ENCODE peak calls at places on chromosomes 5 and 9, in six cellular contexts. One of them, this sample, is unnamed.

GRCh38 chr9:127884427-127884911 is 7.0 kb upstream of the AK1 start:
- DNase-seq in CD8-positive, alpha-beta T cell: no peak
- DNase-seq in Peyer's patch: no peak
- DNase-seq in stomach: peak
- DNase-seq in ovary: peak
- DNase-seq in effector memory CD4-positive, alpha-beta T cell: no peak
- DNase-seq in this sample: peak

GRCh38 chr5:53006920-53007890 is 18.1 kb downstream of the ITGA2 start:
- DNase-seq in effector memory CD4-positive, alpha-beta T cell: no peak
- DNase-seq in ovary: no peak
- DNase-seq in Peyer's patch: no peak
- DNase-seq in stomach: no peak
- DNase-seq in CD8-positive, alpha-beta T cell: no peak
- DNase-seq in this sample: no peak

GRCh38 chr9:78133751-78134150 is 102.1 kb upstream of the CEP78 start:
- DNase-seq in CD8-positive, alpha-beta T cell: no peak
- DNase-seq in stomach: no peak
- DNase-seq in effector memory CD4-positive, alpha-beta T cell: no peak
- DNase-seq in ovary: no peak
- DNase-seq in Peyer's patch: no peak
- DNase-seq in this sample: no peak

GRCh38 chr9:134224827-134225154 is 60.4 kb upstream of the RNU6ATAC start:
- DNase-seq in Peyer's patch: no peak
- DNase-seq in effector memory CD4-positive, alpha-beta T cell: no peak
- DNase-seq in stomach: no peak
- DNase-seq in ovary: no peak
- DNase-seq in CD8-positive, alpha-beta T cell: no peak
- DNase-seq in this sample: peak

GRCh38 chr5:144774247-144774646 is 603.6 kb downstream of the KCTD16 start:
- DNase-seq in CD8-positive, alpha-beta T cell: no peak
- DNase-seq in effector memory CD4-positive, alpha-beta T cell: no peak
- DNase-seq in Peyer's patch: no peak
- DNase-seq in stomach: no peak
- DNase-seq in ovary: no peak
- DNase-seq in this sample: no peak

GRCh38 chr5:21665525-21665924 is 1187.6 kb downstream of the CDH12 start:
- DNase-seq in effector memory CD4-positive, alpha-beta T cell: no peak
- DNase-seq in CD8-positive, alpha-beta T cell: no peak
- DNase-seq in Peyer's patch: no peak
- DNase-seq in stomach: no peak
- DNase-seq in ovary: no peak
- DNase-seq in this sample: no peak

GRCh38 chr5:159362190-159362589 is 31.9 kb upstream of the IL12B start:
- DNase-seq in ovary: no peak
- DNase-seq in Peyer's patch: no peak
- DNase-seq in stomach: no peak
- DNase-seq in effector memory CD4-positive, alpha-beta T cell: no peak
- DNase-seq in CD8-positive, alpha-beta T cell: no peak
- DNase-seq in this sample: no peak

GRCh38 chr9:120555884-120556283 is 24.1 kb downstream of the CDK5RAP2 start:
- DNase-seq in effector memory CD4-positive, alpha-beta T cell: no peak
- DNase-seq in stomach: no peak
- DNase-seq in CD8-positive, alpha-beta T cell: no peak
- DNase-seq in Peyer's patch: no peak
- DNase-seq in ovary: no peak
- DNase-seq in this sample: no peak

GRCh38 chr5:125409496-125410351 is 663.3 kb upstream of the ZNF608 start:
- DNase-seq in CD8-positive, alpha-beta T cell: no peak
- DNase-seq in stomach: no peak
- DNase-seq in Peyer's patch: no peak
- DNase-seq in ovary: no peak
- DNase-seq in effector memory CD4-positive, alpha-beta T cell: no peak
- DNase-seq in this sample: no peak

GRCh38 chr9:68844196-68844595 is 139.2 kb downstream of the PIP5K1B start:
- DNase-seq in ovary: no peak
- DNase-seq in stomach: no peak
- DNase-seq in effector memory CD4-positive, alpha-beta T cell: no peak
- DNase-seq in CD8-positive, alpha-beta T cell: no peak
- DNase-seq in Peyer's patch: no peak
- DNase-seq in this sample: no peak

GRCh38 chr5:161851691-161852299 is 3.9 kb downstream of the GABRA1 start:
- DNase-seq in stomach: no peak
- DNase-seq in CD8-positive, alpha-beta T cell: no peak
- DNase-seq in ovary: no peak
- DNase-seq in effector memory CD4-positive, alpha-beta T cell: no peak
- DNase-seq in Peyer's patch: no peak
- DNase-seq in this sample: no peak

GRCh38 chr9:126857261-126857960 is 3.0 kb upstream of the ZBTB34 start:
- DNase-seq in effector memory CD4-positive, alpha-beta T cell: no peak
- DNase-seq in CD8-positive, alpha-beta T cell: no peak
- DNase-seq in ovary: no peak
- DNase-seq in Peyer's patch: no peak
- DNase-seq in stomach: peak
- DNase-seq in this sample: no peak

GRCh38 chr9:91680129-91680528 is 256.5 kb upstream of the NFIL3 start:
- DNase-seq in Peyer's patch: no peak
- DNase-seq in CD8-positive, alpha-beta T cell: no peak
- DNase-seq in stomach: no peak
- DNase-seq in ovary: no peak
- DNase-seq in effector memory CD4-positive, alpha-beta T cell: no peak
- DNase-seq in this sample: no peak

GRCh38 chr5:13566903-13567339 is 377.6 kb downstream of the DNAH5 start:
- DNase-seq in effector memory CD4-positive, alpha-beta T cell: no peak
- DNase-seq in stomach: no peak
- DNase-seq in CD8-positive, alpha-beta T cell: no peak
- DNase-seq in ovary: no peak
- DNase-seq in Peyer's patch: no peak
- DNase-seq in this sample: no peak

GRCh38 chr5:138792181-138792808 is 39.1 kb downstream of the CTNNA1 start:
- DNase-seq in CD8-positive, alpha-beta T cell: no peak
- DNase-seq in stomach: no peak
- DNase-seq in effector memory CD4-positive, alpha-beta T cell: no peak
- DNase-seq in ovary: no peak
- DNase-seq in Peyer's patch: no peak
- DNase-seq in this sample: no peak

GRCh38 chr5:78458843-78459242 is 98.4 kb downstream of the SCAMP1 start:
- DNase-seq in ovary: no peak
- DNase-seq in Peyer's patch: no peak
- DNase-seq in stomach: no peak
- DNase-seq in CD8-positive, alpha-beta T cell: no peak
- DNase-seq in effector memory CD4-positive, alpha-beta T cell: no peak
- DNase-seq in this sample: no peak

GRCh38 chr5:139396691-139397090 is 1.8 kb upstream of the PROB1 start:
- DNase-seq in ovary: no peak
- DNase-seq in Peyer's patch: no peak
- DNase-seq in CD8-positive, alpha-beta T cell: no peak
- DNase-seq in effector memory CD4-positive, alpha-beta T cell: no peak
- DNase-seq in stomach: no peak
- DNase-seq in this sample: peak

GRCh38 chr5:50794812-50795211 is 128.4 kb downstream of the PARP8 start:
- DNase-seq in Peyer's patch: no peak
- DNase-seq in stomach: no peak
- DNase-seq in ovary: no peak
- DNase-seq in effector memory CD4-positive, alpha-beta T cell: no peak
- DNase-seq in CD8-positive, alpha-beta T cell: no peak
- DNase-seq in this sample: no peak

GRCh38 chr9:27888661-27889295 is 315.5 kb upstream of the C9orf72 start:
- DNase-seq in ovary: no peak
- DNase-seq in effector memory CD4-positive, alpha-beta T cell: no peak
- DNase-seq in Peyer's patch: no peak
- DNase-seq in CD8-positive, alpha-beta T cell: no peak
- DNase-seq in stomach: peak
- DNase-seq in this sample: peak

GRCh38 chr9:6681147-6681956 is 35.8 kb upstream of the GLDC start:
- DNase-seq in effector memory CD4-positive, alpha-beta T cell: peak
- DNase-seq in CD8-positive, alpha-beta T cell: peak
- DNase-seq in stomach: peak
- DNase-seq in ovary: peak
- DNase-seq in Peyer's patch: peak
- DNase-seq in this sample: peak

GRCh38 chr5:6489786-6490185 is 41.1 kb downstream of the UBE2QL1 start:
- DNase-seq in Peyer's patch: no peak
- DNase-seq in ovary: no peak
- DNase-seq in stomach: no peak
- DNase-seq in CD8-positive, alpha-beta T cell: no peak
- DNase-seq in effector memory CD4-positive, alpha-beta T cell: no peak
- DNase-seq in this sample: no peak

GRCh38 chr9:15453956-15454355 is 31.3 kb downstream of the SNAPC3 start:
- DNase-seq in stomach: no peak
- DNase-seq in ovary: no peak
- DNase-seq in CD8-positive, alpha-beta T cell: no peak
- DNase-seq in effector memory CD4-positive, alpha-beta T cell: no peak
- DNase-seq in Peyer's patch: no peak
- DNase-seq in this sample: no peak

DNA sequence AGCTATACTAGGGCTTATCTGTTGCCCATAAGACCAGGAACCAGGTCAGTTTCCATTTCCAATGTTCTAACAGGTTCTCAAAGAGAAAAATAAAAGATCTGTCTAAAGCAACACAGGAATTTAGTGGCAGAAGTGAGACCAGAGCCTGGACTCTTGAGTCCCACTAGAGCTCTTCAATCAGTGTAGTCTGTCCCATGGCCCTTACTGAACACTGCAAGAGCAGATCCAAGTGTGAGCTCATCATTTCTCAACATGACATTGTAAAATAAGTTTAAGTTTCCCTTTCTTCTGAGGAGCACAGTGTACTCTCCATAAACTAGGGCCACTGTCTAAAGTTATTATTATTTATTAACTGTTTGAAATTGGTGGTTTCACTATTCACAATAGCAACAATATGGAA is 8.6 kb upstream of the PAPPA start:
- DNase-seq in ovary: no peak
- DNase-seq in effector memory CD4-positive, alpha-beta T cell: no peak
- DNase-seq in Peyer's patch: no peak
- DNase-seq in stomach: no peak
- DNase-seq in CD8-positive, alpha-beta T cell: no peak
- DNase-seq in this sample: no peak
- H3K27ac ChIP-seq in ovary: no peak
- H3K27ac ChIP-seq in effector memory CD4-positive, alpha-beta T cell: no peak
- H3K27ac ChIP-seq in Peyer's patch: no peak
- H3K27ac ChIP-seq in stomach: no peak
- H3K27ac ChIP-seq in CD8-positive, alpha-beta T cell: no peak
- H3K27ac ChIP-seq in this sample: no peak

DNA sequence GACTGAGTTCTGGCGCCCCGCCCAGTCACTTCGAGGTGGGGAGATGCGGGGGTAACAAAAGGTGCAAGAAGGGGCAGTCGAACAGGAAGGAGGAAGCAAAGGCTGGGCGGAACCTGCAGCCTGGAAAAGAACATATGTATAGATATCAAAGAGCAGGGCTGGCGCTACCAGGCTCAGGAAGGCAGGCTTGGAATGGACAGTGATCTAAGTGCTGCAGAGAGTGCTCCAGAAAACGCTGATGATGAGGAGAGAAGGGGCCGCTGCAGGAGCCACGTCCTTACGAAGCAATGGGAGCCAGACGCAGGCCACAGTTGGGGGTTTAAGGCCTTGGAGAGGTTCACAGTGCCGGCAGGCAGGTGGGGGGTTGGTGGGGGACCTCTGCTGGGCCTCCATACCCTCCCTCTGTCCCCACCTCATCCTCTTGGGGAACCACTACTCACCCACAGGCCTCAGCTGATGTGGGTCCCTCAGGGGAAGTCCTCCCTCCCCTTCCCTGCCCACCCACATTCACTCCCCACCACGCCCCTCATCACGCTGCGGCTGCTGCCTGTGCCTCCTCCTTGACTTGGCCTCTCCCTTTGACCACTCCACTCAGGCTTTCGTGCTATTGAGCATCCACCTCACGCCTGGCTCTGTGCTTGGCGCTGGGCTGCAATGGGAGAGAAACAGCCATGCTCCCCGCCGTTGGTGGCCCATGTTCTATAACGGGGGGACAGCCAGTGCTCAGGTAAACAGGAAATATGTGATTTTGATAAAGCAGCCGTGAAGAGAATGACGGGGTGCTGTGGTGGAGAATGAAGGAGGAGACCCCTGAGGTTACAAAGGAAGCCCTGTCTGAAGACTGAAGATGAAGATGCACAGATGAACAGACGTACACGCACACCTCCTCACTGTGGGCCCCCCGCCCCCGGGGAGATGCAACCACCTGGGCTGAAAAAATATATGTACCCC is 40.5 kb upstream of the RPL26L1 start:
- DNase-seq in stomach: peak
- DNase-seq in CD8-positive, alpha-beta T cell: peak
- DNase-seq in effector memory CD4-positive, alpha-beta T cell: no peak
- DNase-seq in Peyer's patch: no peak
- DNase-seq in ovary: no peak
- DNase-seq in this sample: no peak
- H3K27ac ChIP-seq in stomach: peak
- H3K27ac ChIP-seq in CD8-positive, alpha-beta T cell: peak
- H3K27ac ChIP-seq in effector memory CD4-positive, alpha-beta T cell: no peak
- H3K27ac ChIP-seq in Peyer's patch: no peak
- H3K27ac ChIP-seq in ovary: no peak
- H3K27ac ChIP-seq in this sample: no peak

DNA sequence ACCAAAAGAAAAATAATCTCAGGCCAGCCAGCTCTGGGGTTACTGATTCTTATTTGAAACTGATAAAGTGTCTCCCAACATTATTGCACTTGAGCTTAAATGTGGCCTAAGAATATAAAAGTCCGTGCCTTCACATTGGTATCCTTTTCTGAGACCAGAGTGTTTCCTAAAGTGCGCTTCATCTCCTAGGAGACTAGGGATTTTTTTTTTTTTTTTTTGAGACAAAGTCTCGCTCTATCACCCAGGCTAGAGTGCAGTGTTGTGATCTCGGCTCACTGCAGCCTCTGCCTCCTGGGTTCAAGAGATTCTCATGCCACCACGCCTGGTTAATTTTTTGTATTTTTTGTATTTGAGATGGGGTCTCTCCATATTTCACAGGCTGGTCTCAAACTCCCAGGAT is 23.5 kb upstream of the KCNIP1 start:
- DNase-seq in Peyer's patch: no peak
- DNase-seq in effector memory CD4-positive, alpha-beta T cell: no peak
- DNase-seq in stomach: no peak
- DNase-seq in CD8-positive, alpha-beta T cell: no peak
- DNase-seq in ovary: no peak
- DNase-seq in this sample: no peak
- H3K27ac ChIP-seq in Peyer's patch: no peak
- H3K27ac ChIP-seq in effector memory CD4-positive, alpha-beta T cell: no peak
- H3K27ac ChIP-seq in stomach: no peak
- H3K27ac ChIP-seq in CD8-positive, alpha-beta T cell: no peak
- H3K27ac ChIP-seq in ovary: no peak
- H3K27ac ChIP-seq in this sample: no peak

GRCh38 chr9:137305060-137305787 is 3.2 kb upstream of the NRARP start:
- DNase-seq in stomach: peak
- DNase-seq in Peyer's patch: peak
- DNase-seq in ovary: peak
- DNase-seq in CD8-positive, alpha-beta T cell: peak
- DNase-seq in effector memory CD4-positive, alpha-beta T cell: peak
- DNase-seq in this sample: peak

GRCh38 chr9:137307255-137308101 is 5.4 kb upstream of the NRARP start:
- DNase-seq in effector memory CD4-positive, alpha-beta T cell: no peak
- DNase-seq in stomach: no peak
- DNase-seq in CD8-positive, alpha-beta T cell: no peak
- DNase-seq in Peyer's patch: no peak
- DNase-seq in ovary: peak
- DNase-seq in this sample: no peak

GRCh38 chr9:137308102-137308619 is 6.1 kb upstream of the NRARP start:
- DNase-seq in effector memory CD4-positive, alpha-beta T cell: no peak
- DNase-seq in stomach: no peak
- DNase-seq in CD8-positive, alpha-beta T cell: no peak
- DNase-seq in ovary: peak
- DNase-seq in Peyer's patch: no peak
- DNase-seq in this sample: peak

GRCh38 chr9:137305788-137306545 is 3.9 kb upstream of the NRARP start:
- DNase-seq in Peyer's patch: no peak
- DNase-seq in ovary: peak
- DNase-seq in effector memory CD4-positive, alpha-beta T cell: no peak
- DNase-seq in stomach: no peak
- DNase-seq in CD8-positive, alpha-beta T cell: no peak
- DNase-seq in this sample: peak

GRCh38 chr9:137306546-137307254 is 4.6 kb upstream of the NRARP start:
- DNase-seq in Peyer's patch: no peak
- DNase-seq in effector memory CD4-positive, alpha-beta T cell: no peak
- DNase-seq in stomach: no peak
- DNase-seq in ovary: no peak
- DNase-seq in CD8-positive, alpha-beta T cell: no peak
- DNase-seq in this sample: peak
- H3K27ac ChIP-seq in Peyer's patch: peak
- H3K27ac ChIP-seq in effector memory CD4-positive, alpha-beta T cell: no peak
- H3K27ac ChIP-seq in stomach: peak
- H3K27ac ChIP-seq in ovary: no peak
- H3K27ac ChIP-seq in CD8-positive, alpha-beta T cell: no peak
- H3K27ac ChIP-seq in this sample: peak

This sample was measured in right cardiac atrium.